ENCODE peak calls at places on chromosomes 11 and 22, in six cellular contexts. I is effector memory CD4-positive, alpha-beta T cell; N is transverse colon; K is Peyer's patch; D is right cardiac atrium; S is esophagus squamous epithelium. A is an unnamed sample.

GRCh38 chr11:873723-874122 is 31.1 kb downstream of the TSPAN4 start:
- DNase-seq in D (no peak), K (no peak), N (no peak), I (no peak), S (no peak), A (no peak)

GRCh38 chr22:38572065-38572464 is 2.1 kb upstream of the DMC1 start:
- DNase-seq in K (no peak), D (no peak), N (peak; percentile 26), I (no peak), S (no peak), A (peak; percentile 6)

GRCh38 chr11:3986301-3986700 is 108.3 kb upstream of the RRM1 start:
- DNase-seq in N (no peak), I (no peak), D (no peak), S (no peak), K (no peak), A (no peak)

GRCh38 chr11:32255876-32256275 is 165.0 kb downstream of the RCN1 start:
- DNase-seq in N (no peak), S (no peak), I (no peak), D (no peak), K (no peak), A (no peak)

GRCh38 chr11:117546431-117547160 is 218.9 kb downstream of the CEP164 start:
- DNase-seq in N (no peak), K (no peak), S (no peak), I (no peak), D (no peak), A (no peak)

GRCh38 chr11:125923012-125923579 is 18.8 kb downstream of the DDX25 start:
- DNase-seq in D (peak; percentile 67), S (no peak), I (no peak), K (no peak), N (peak; percentile 68), A (peak; percentile 56)

GRCh38 chr11:70606248-70606950 is 208.1 kb downstream of the CTTN start:
- DNase-seq in S (no peak), I (no peak), D (no peak), N (no peak), K (no peak), A (no peak)

GRCh38 chr11:971731-972365 is 46.2 kb downstream of the AP2A2 start:
- DNase-seq in N (no peak), K (no peak), D (no peak), S (no peak), I (no peak), A (no peak)

GRCh38 chr11:11390068-11390775 is 37.2 kb upstream of the CSNK2A3 start:
- DNase-seq in S (no peak), D (no peak), K (no peak), N (no peak), I (no peak), A (no peak)

GRCh38 chr11:18295316-18295715 is 26.6 kb downstream of the HPS5 start:
- DNase-seq in S (no peak), N (no peak), I (no peak), K (no peak), D (no peak), A (no peak)

GRCh38 chr22:33758961-33759360 is 161.3 kb downstream of the LARGE1 start:
- DNase-seq in N (no peak), K (no peak), D (no peak), S (no peak), I (no peak), A (no peak)

GRCh38 chr22:46763051-46763705 is 728 bp downstream of the TBC1D22A start:
- DNase-seq in D (peak; percentile 87), I (peak; percentile 35), N (peak; percentile 68), K (peak; percentile 73), S (no peak), A (peak; percentile 33)

GRCh38 chr11:123483465-123483864 is 53.4 kb downstream of the GRAMD1B start:
- DNase-seq in S (no peak), N (no peak), I (no peak), D (no peak), K (no peak), A (no peak)

GRCh38 chr11:113603277-113604059 is 102.6 kb downstream of the TMPRSS5 start:
- DNase-seq in N (no peak), D (peak; percentile 80), S (no peak), I (no peak), K (no peak), A (no peak)

GRCh38 chr11:111941963-111942362 is 4.8 kb downstream of the DIXDC1 start:
- DNase-seq in I (no peak), N (no peak), S (no peak), D (no peak), K (no peak), A (no peak)

GRCh38 chr11:128890543-128891409 is at the start of gene KCNJ5:
- DNase-seq in N (no peak), K (peak; percentile 65), I (no peak), D (peak; percentile 78), S (no peak), A (no peak)

GRCh38 chr11:21861314-21861713 is 331.6 kb upstream of the ANO5 start:
- DNase-seq in N (no peak), K (no peak), S (no peak), D (no peak), I (no peak), A (no peak)

GRCh38 chr22:19693581-19693980 is 20.7 kb upstream of the SEPTIN5 start:
- DNase-seq in N (no peak), I (no peak), D (no peak), K (no peak), S (no peak), A (no peak)

DNA sequence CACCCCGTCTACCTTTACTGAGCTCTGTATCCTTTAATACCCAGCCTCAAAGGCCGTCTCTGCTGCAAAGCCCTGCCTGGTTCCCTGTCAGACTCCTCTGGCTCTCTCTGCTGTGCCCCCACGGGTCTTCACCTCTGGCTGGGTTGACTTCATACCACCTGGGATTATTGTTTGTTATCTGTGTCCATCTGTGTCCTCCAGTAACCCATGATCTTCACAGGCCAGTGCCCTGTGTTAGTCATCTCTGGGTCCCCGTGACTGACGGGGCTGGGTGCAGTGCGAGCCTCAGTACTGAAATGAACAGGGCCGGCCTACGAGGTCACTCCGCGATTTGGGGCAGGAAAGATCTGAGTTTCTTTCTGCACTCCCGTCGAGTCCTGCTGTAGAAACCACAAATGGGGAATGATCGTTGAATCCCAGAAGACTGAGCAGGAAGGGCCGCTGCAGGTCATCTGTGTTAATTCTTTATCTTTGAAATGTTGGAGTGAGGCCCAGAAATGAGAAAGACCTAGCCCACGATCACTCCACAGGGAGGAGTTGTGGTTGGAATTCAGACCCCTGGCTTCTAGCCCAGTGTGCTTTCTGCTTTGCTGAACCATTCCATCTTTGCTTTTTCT is 12.3 kb upstream of the TUB start:
- DNase-seq in D (peak; percentile 74), K (no peak), I (no peak), N (peak; percentile 20), S (no peak), A (no peak)
- H3K4me3 ChIP-seq in D (no peak overlapping the region), K (no peak overlapping the region), I (no peak overlapping the region), N (no peak overlapping the region), S (peak overlapping the region; percentile 6), A (no peak overlapping the region)

GRCh38 chr22:27046126-27046525 is 388.7 kb downstream of the MIAT start:
- DNase-seq in S (no peak), I (no peak), N (no peak), K (no peak), D (no peak), A (no peak)

GRCh38 chr22:27046603-27047002 is 389.2 kb downstream of the MIAT start:
- DNase-seq in D (no peak), I (no peak), N (no peak), S (no peak), K (no peak), A (no peak)

GRCh38 chr22:27045103-27045940 is 387.9 kb downstream of the MIAT start:
- DNase-seq in D (no peak), I (no peak), S (no peak), N (no peak), K (no peak), A (no peak)

GRCh38 chr22:27043246-27043645 is 385.9 kb downstream of the MIAT start:
- DNase-seq in N (no peak), K (no peak), I (no peak), S (no peak), D (no peak), A (no peak)

GRCh38 chr22:27041745-27042144 is 384.4 kb downstream of the MIAT start:
- DNase-seq in I (no peak), N (no peak), S (no peak), D (peak; percentile 70), K (no peak), A (no peak)
- H3K4me1 ChIP-seq in I (no peaks in the 10 kb centered on the region), N (no peaks in the 10 kb centered on the region), S (no peaks in the 10 kb centered on the region), D (no peaks in the 10 kb centered on the region), K (no peaks in the 10 kb centered on the region), A (no peaks in the 10 kb centered on the region)

GRCh38 chr11:84884836-84885235 is 742.3 kb downstream of the DLG2 start:
- DNase-seq in S (no peak), I (no peak), K (no peak), D (no peak), N (no peak), A (no peak)

GRCh38 chr11:84890706-84891105 is 736.4 kb downstream of the DLG2 start:
- DNase-seq in N (no peak), I (no peak), S (no peak), K (no peak), D (no peak), A (no peak)

GRCh38 chr11:84889556-84889955 is 737.6 kb downstream of the DLG2 start:
- DNase-seq in I (no peak), K (no peak), D (no peak), N (no peak), S (no peak), A (no peak)

GRCh38 chr11:84886344-84886743 is 740.8 kb downstream of the DLG2 start:
- DNase-seq in D (no peak), N (no peak), S (no peak), I (no peak), K (no peak), A (no peak)

GRCh38 chr11:84887055-84887629 is 740.0 kb downstream of the DLG2 start:
- DNase-seq in N (no peak), S (no peak), K (no peak), I (no peak), D (no peak), A (no peak)
- H3K4me3 ChIP-seq in N (no peak overlapping the region), S (no peak overlapping the region), K (no peak overlapping the region), I (no peak overlapping the region), D (no peak overlapping the region), A (no peak overlapping the region)

GRCh38 chr11:34215806-34216453 is 110.5 kb downstream of the NAT10 start:
- DNase-seq in I (no peak), D (no peak), S (no peak), N (no peak), K (no peak), A (no peak)

GRCh38 chr11:34218067-34218466 is 112.6 kb downstream of the NAT10 start:
- DNase-seq in I (no peak), S (no peak), K (no peak), D (no peak), N (no peak), A (no peak)

GRCh38 chr11:34209809-34210208 is 104.4 kb downstream of the NAT10 start:
- DNase-seq in N (no peak), I (no peak), D (no peak), S (no peak), K (no peak), A (no peak)

GRCh38 chr11:34214961-34215805 is 109.8 kb downstream of the NAT10 start:
- DNase-seq in I (no peak), N (no peak), S (no peak), D (no peak), K (no peak), A (no peak)

DNA sequence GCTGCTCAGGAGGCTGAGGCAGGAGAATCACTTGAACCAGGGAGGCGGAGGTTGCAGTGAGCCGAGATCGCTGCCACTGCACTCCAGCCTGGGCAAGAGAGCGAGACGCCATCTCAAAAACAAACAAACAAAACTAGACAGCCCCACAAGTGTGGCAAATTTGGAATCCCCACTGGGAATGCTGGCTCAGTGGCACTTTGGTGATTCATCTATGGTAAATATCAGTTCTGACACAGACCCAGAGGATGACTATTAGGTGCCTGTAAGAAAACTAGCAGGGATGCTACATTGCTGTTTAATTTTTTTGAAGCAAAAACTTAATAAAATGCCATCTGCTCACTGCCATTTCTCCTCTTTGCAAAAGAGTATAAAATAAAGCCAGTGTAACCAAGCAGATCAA is 107.9 kb downstream of the NAT10 start:
- DNase-seq in S (no peak), K (no peak), D (no peak), N (no peak), I (no peak), A (no peak)
- H3K4me1 ChIP-seq in S (no peaks in the 10 kb centered on the region), K (no peaks in the 10 kb centered on the region), D (no peaks in the 10 kb centered on the region), N (no peaks in the 10 kb centered on the region), I (no peaks in the 10 kb centered on the region), A (no peaks in the 10 kb centered on the region)